ENCODE peak calls at places on chromosomes 11 and 22, in ten cellular contexts. P is stimulated activated CD4-positive, alpha-beta T cell treated with anti-CD3 and anti-CD28 coated beads, TNF-alpha, amount 100 ng/mL, for 48 hours; X is NCI-H446 treated with DMSO at 0.1 percent for 48 hours; K is iPS-NIHi11; D is activated CD4-positive, alpha-beta T cell treated with anti-CD3 and anti-CD28 coated beads, Interleukin-2, amount 50 U/mL, for 48 hours; B is GM13977; H is left ventricle myocardium inferior; J is HFFc6; F is NCI-H1105 treated with DMSO at 0.1 percent for 48 hours; W is psoas muscle. M is an unnamed sample.

GRCh38 chr11:16862733-16863132 is 124.3 kb downstream of the C11orf58 start:
- DNase-seq in P (no peak), X (no peak), K (no peak), D (no peak), B (no peak), H (no peak), J (no peak), F (peak), W (no peak), M (no peak)

GRCh38 chr22:46774456-46775363 is 12.3 kb downstream of the TBC1D22A start:
- DNase-seq in P (no peak), X (no peak), K (no peak), D (peak), B (no peak), H (no peak), J (no peak), F (no peak), W (no peak), M (no peak)

GRCh38 chr22:28822930-28823481 is 22.6 kb upstream of the XBP1 start:
- DNase-seq in P (no peak), X (no peak), K (no peak), D (no peak), B (no peak), H (no peak), J (no peak), F (peak), W (no peak), M (no peak)

GRCh38 chr11:35139883-35140282 is 912 bp downstream of the CD44 start:
- DNase-seq in P (no peak), X (no peak), K (no peak), D (no peak), B (no peak), H (no peak), J (no peak), F (no peak), W (no peak), M (no peak)

GRCh38 chr11:35289821-35290220 is 129.5 kb downstream of the SLC1A2 start:
- DNase-seq in P (no peak), X (no peak), K (no peak), D (no peak), B (no peak), H (no peak), J (peak), F (no peak), W (no peak), M (peak)

GRCh38 chr11:64893194-64894069 is 15.0 kb upstream of the EHD1 start:
- DNase-seq in P (no peak), X (no peak), K (no peak), D (no peak), B (no peak), H (no peak), J (no peak), F (no peak), W (no peak), M (no peak)

GRCh38 chr11:114233755-114234154 is 62.4 kb upstream of the NNMT start:
- DNase-seq in P (no peak), X (no peak), K (no peak), D (no peak), B (no peak), H (no peak), J (no peak), F (peak), W (no peak), M (no peak)

GRCh38 chr11:44032304-44033085 is 15.3 kb upstream of the ACCSL start:
- DNase-seq in P (no peak), X (no peak), K (no peak), D (no peak), B (no peak), H (peak), J (peak), F (no peak), W (peak), M (peak)

GRCh38 chr11:78168539-78169477 is 19.6 kb downstream of the KCTD21 start:
- DNase-seq in P (no peak), X (peak), K (no peak), D (no peak), B (no peak), H (peak), J (peak), F (no peak), W (peak), M (peak)

GRCh38 chr11:44564653-44565007 is 833 bp upstream of the CD82 start:
- DNase-seq in P (no peak), X (peak), K (no peak), D (no peak), B (no peak), H (peak), J (peak), F (peak), W (peak), M (peak)

GRCh38 chr11:3165152-3165705 is at the start of gene OSBPL5:
- DNase-seq in P (no peak), X (peak), K (peak), D (peak), B (no peak), H (peak), J (peak), F (peak), W (peak), M (peak)

GRCh38 chr11:72195921-72196320 is 4.0 kb downstream of the FOLR1 start:
- DNase-seq in P (no peak), X (no peak), K (no peak), D (no peak), B (no peak), H (no peak), J (no peak), F (no peak), W (no peak), M (no peak)

GRCh38 chr11:86151188-86152005 is 82.5 kb upstream of the PICALM start:
- DNase-seq in P (no peak), X (no peak), K (no peak), D (no peak), B (no peak), H (peak), J (peak), F (peak), W (no peak), M (peak)

GRCh38 chr11:27429740-27430451 is 42.7 kb downstream of the LGR4 start:
- DNase-seq in P (no peak), X (no peak), K (peak), D (no peak), B (no peak), H (no peak), J (peak), F (peak), W (no peak), M (no peak)

GRCh38 chr11:27055065-27055682 is 14.6 kb downstream of the BBOX1 start:
- DNase-seq in P (no peak), X (no peak), K (no peak), D (no peak), B (no peak), H (no peak), J (no peak), F (no peak), W (no peak), M (no peak)

GRCh38 chr11:99739464-99740089 is 718.8 kb downstream of the CNTN5 start:
- DNase-seq in P (no peak), X (peak), K (peak), D (no peak), B (peak), H (no peak), J (no peak), F (peak), W (no peak), M (peak)

GRCh38 chr11:73386026-73386425 is 9.8 kb downstream of the RELT start:
- DNase-seq in P (no peak), X (no peak), K (no peak), D (no peak), B (peak), H (peak), J (no peak), F (no peak), W (no peak), M (no peak)

GRCh38 chr11:66363805-66364535 is 7.6 kb downstream of the SLC29A2 start:
- DNase-seq in P (peak), X (no peak), K (peak), D (peak), B (peak), H (no peak), J (no peak), F (no peak), W (peak), M (peak)

GRCh38 chr11:69813839-69814238 is 5.4 kb downstream of the FGF3 start:
- DNase-seq in P (no peak), X (no peak), K (no peak), D (no peak), B (no peak), H (no peak), J (no peak), F (no peak), W (no peak), M (no peak)

GRCh38 chr11:46363031-46363407 is 15.8 kb downstream of the DGKZ start:
- DNase-seq in P (no peak), X (no peak), K (peak), D (no peak), B (no peak), H (peak), J (peak), F (no peak), W (peak), M (no peak)

GRCh38 chr11:85772700-85773099 is 38.2 kb downstream of the SYTL2 start:
- DNase-seq in P (no peak), X (no peak), K (no peak), D (no peak), B (no peak), H (no peak), J (no peak), F (no peak), W (no peak), M (peak)

GRCh38 chr11:114880458-114880857 is 202.1 kb downstream of the NXPE2 start:
- DNase-seq in P (no peak), X (no peak), K (no peak), D (no peak), B (no peak), H (no peak), J (no peak), F (no peak), W (no peak), M (no peak)

GRCh38 chr11:116864531-116864930 is 27.1 kb upstream of the APOA1 start:
- DNase-seq in P (no peak), X (no peak), K (no peak), D (no peak), B (no peak), H (no peak), J (no peak), F (no peak), W (no peak), M (peak)

GRCh38 chr11:57763568-57763967 is 2.0 kb downstream of the CTNND1 start:
- DNase-seq in P (no peak), X (no peak), K (peak), D (no peak), B (no peak), H (no peak), J (peak), F (peak), W (no peak), M (peak)

GRCh38 chr11:124075841-124076571 is 34.9 kb upstream of the OR10G7 start:
- DNase-seq in P (no peak), X (no peak), K (peak), D (peak), B (peak), H (no peak), J (no peak), F (peak), W (peak), M (peak)

GRCh38 chr11:20002312-20003216 is 157.7 kb downstream of the DBX1 start:
- DNase-seq in P (no peak), X (no peak), K (no peak), D (no peak), B (no peak), H (no peak), J (no peak), F (no peak), W (no peak), M (no peak)

GRCh38 chr22:35985361-35985760 is 43.3 kb downstream of the RBFOX2 start:
- DNase-seq in P (no peak), X (no peak), K (no peak), D (no peak), B (no peak), H (no peak), J (no peak), F (no peak), W (no peak), M (no peak)

GRCh38 chr11:111911563-111912401 is at the start of gene CRYAB:
- DNase-seq in P (no peak), X (peak), K (peak), D (no peak), B (no peak), H (peak), J (peak), F (no peak), W (peak), M (peak)

GRCh38 chr11:116879789-116880402 is 42.5 kb upstream of the APOA1 start:
- DNase-seq in P (no peak), X (peak), K (peak), D (no peak), B (peak), H (no peak), J (peak), F (peak), W (no peak), M (peak)

GRCh38 chr11:57568330-57568766 is 876 bp upstream of the UBE2L6 start:
- DNase-seq in P (no peak), X (no peak), K (no peak), D (peak), B (no peak), H (no peak), J (peak), F (no peak), W (no peak), M (no peak)

GRCh38 chr22:50612715-50613221 is 12.2 kb downstream of the MAPK8IP2 start:
- DNase-seq in P (no peak), X (no peak), K (peak), D (no peak), B (peak), H (no peak), J (no peak), F (no peak), W (peak), M (peak)

GRCh38 chr11:134226806-134227325 is 2.4 kb downstream of the VPS26B start:
- DNase-seq in P (no peak), X (no peak), K (no peak), D (no peak), B (no peak), H (no peak), J (no peak), F (no peak), W (no peak), M (peak)

M was measured in GM03348.